ENCODE peak calls at places on chromosomes 6 and 20, in eight cellular contexts. B, K, Q, D, A, J, Z and F are unnamed samples.

GRCh38 chr6:70547313-70547712 is 19.4 kb upstream of the SDHAF4 start:
- DNase-seq in Q (peak; percentile 17), A (no peak), J (no peak), B (no peak), D (peak; percentile 22), K (no peak), Z (no peak), F (peak; percentile 20)

GRCh38 chr6:160996316-160996715 is 4.7 kb downstream of the MAP3K4 start:
- DNase-seq in J (no peak), D (no peak), A (no peak), K (no peak), Q (no peak), Z (no peak), B (no peak), F (no peak)

GRCh38 chr6:53767941-53768340 is 26.9 kb upstream of the LRRC1 start:
- DNase-seq in A (no peak), Q (no peak), D (no peak), B (no peak), J (no peak), Z (no peak), K (no peak), F (no peak)

GRCh38 chr6:31622678-31623077 is 2.2 kb downstream of the PRRC2A start:
- DNase-seq in A (no peak), B (no peak), Z (no peak), Q (no peak), D (no peak), K (no peak), J (no peak), F (no peak)

GRCh38 chr6:106098383-106099234 is 12.5 kb downstream of the PRDM1 start:
- DNase-seq in D (peak; percentile 83), A (no peak), J (no peak), K (peak; percentile 55), Z (no peak), B (no peak), Q (peak; percentile 66), F (no peak)

GRCh38 chr20:61482425-61482887 is 230.4 kb downstream of the CDH4 start:
- DNase-seq in B (no peak), K (no peak), Q (no peak), A (no peak), Z (no peak), D (no peak), J (no peak), F (peak; percentile 16)

GRCh38 chr20:22070546-22070945 is 365.1 kb downstream of the PAX1 start:
- DNase-seq in Q (peak; percentile 63), Z (no peak), A (no peak), B (no peak), J (no peak), K (no peak), D (no peak), F (no peak)

GRCh38 chr6:117404548-117404947 is 21.2 kb downstream of the ROS1 start:
- DNase-seq in K (no peak), A (no peak), D (peak; percentile 3), J (no peak), Q (no peak), B (no peak), Z (no peak), F (peak; percentile 15)

GRCh38 chr6:30615958-30616810 is 859 bp downstream of the PPP1R10 start:
- DNase-seq in Q (peak; percentile 37), Z (no peak), D (peak; percentile 52), B (no peak), K (peak; percentile 14), J (no peak), A (peak; percentile 31), F (no peak)

GRCh38 chr6:32825966-32826365 is 9.2 kb upstream of the HLA-DOB start:
- DNase-seq in D (peak; percentile 70), A (no peak), Q (no peak), K (no peak), Z (no peak), B (no peak), J (no peak), F (no peak)

GRCh38 chr20:1484438-1485120 is 6.6 kb downstream of the SIRPB2 start:
- DNase-seq in Z (no peak), A (no peak), B (no peak), K (no peak), D (no peak), J (no peak), Q (no peak), F (no peak)

GRCh38 chr6:7542065-7542877 is 800 bp downstream of the DSP start:
- DNase-seq in Q (peak; percentile 52), A (peak; percentile 69), D (peak; percentile 46), K (no peak), B (peak; percentile 41), Z (peak; percentile 21), J (no peak), F (no peak)

GRCh38 chr6:43628392-43629103 is 516 bp downstream of the GTPBP2 start:
- DNase-seq in D (peak; percentile 69), Q (peak; percentile 72), J (no peak), B (peak; percentile 52), A (peak; percentile 44), Z (peak; percentile 35), K (peak; percentile 29), F (peak; percentile 76)

GRCh38 chr6:150201791-150202329 is 59.0 kb downstream of the PPP1R14C start:
- DNase-seq in J (no peak), K (no peak), D (no peak), Q (peak; percentile 74), B (no peak), Z (no peak), A (no peak), F (no peak)

GRCh38 chr6:21005816-21006553 is 471.7 kb downstream of the CDKAL1 start:
- DNase-seq in B (no peak), D (peak; percentile 81), Z (peak; percentile 30), Q (peak; percentile 60), K (no peak), A (no peak), J (no peak), F (no peak)

DNA sequence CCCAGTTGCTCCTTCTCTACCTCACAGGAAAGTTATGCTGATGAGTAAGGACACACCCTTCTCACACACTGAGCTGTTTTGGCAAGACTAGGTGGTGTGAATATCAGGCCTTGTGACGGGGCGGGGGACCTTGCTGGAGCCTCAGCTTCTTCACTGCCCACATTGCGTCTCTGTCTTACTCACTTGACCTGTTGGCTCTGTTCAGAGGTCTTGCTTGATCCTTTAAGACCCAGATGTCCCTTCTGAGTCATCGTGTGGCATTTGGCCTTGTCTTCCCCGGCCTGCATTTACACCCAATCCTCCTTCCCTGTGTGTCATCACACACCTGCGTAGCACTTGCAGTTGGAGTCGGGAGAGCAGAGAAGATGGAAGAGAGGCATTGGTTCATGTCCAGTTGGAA is 8.3 kb upstream of the PRND start:
- DNase-seq in K (no peak), J (no peak), Q (no peak), B (no peak), D (no peak), Z (no peak), A (no peak), F (no peak)
- H3K9me3 ChIP-seq in K (no peaks in the 10 kb centered on the region), J (no peaks in the 10 kb centered on the region), Q (no peaks in the 10 kb centered on the region), B (no peaks in the 10 kb centered on the region), D (no peaks in the 10 kb centered on the region), Z (no peaks in the 10 kb centered on the region), A (no peaks in the 10 kb centered on the region), F (no peaks in the 10 kb centered on the region)

GRCh38 chr6:87040729-87041128 is 54.2 kb downstream of the CGA start:
- DNase-seq in B (no peak), D (no peak), K (no peak), Z (no peak), Q (no peak), J (no peak), A (no peak), F (no peak)

GRCh38 chr6:87049779-87050178 is 45.1 kb downstream of the CGA start:
- DNase-seq in K (no peak), Q (no peak), J (no peak), B (no peak), Z (no peak), A (no peak), D (no peak), F (no peak)

DNA sequence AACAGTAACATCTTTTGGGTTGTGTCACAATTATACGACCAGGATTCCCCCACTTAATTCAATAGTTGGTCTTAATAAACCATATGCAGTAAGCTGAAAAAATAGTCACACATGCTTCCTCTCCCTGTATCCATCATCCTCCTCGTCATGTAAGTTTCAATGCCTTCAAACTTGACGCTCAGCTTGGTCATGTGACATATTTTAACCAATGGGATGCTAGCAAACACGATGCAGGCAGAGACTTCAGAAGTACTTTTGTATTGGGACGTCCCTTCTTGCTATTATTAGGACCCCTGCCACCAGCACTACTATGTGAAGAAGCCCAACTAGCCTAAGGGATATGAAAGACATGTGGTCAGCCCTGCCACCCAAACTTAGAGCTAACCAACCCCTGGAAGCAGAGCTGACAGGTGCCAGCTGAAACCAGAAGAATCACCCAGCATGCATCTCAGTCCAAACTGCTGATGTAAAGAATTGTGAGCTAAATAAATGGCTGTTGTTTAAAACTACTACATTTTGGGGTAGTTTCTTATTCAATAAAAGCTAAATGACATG is 49.3 kb downstream of the CGA start:
- DNase-seq in D (no peak), K (no peak), J (no peak), B (no peak), A (no peak), Q (no peak), Z (no peak), F (no peak)
- H3K4me3 ChIP-seq in D (no peak overlapping the region), K (no peak overlapping the region), J (no peak overlapping the region), B (no peak overlapping the region), A (no peak overlapping the region), Q (no peak overlapping the region), Z (no peak overlapping the region), F (no peak overlapping the region)

GRCh38 chr6:131013495-131013894 is 49.5 kb downstream of the EPB41L2 start:
- DNase-seq in D (peak; percentile 76), Z (no peak), A (no peak), J (no peak), B (no peak), Q (no peak), K (no peak), F (peak; percentile 12)

GRCh38 chr6:131015192-131015591 is 47.9 kb downstream of the EPB41L2 start:
- DNase-seq in Z (no peak), J (no peak), K (no peak), D (peak; percentile 26), A (no peak), Q (no peak), B (no peak), F (no peak)

GRCh38 chr6:131014080-131014776 is 48.8 kb downstream of the EPB41L2 start:
- DNase-seq in B (no peak), J (no peak), Z (no peak), Q (no peak), K (no peak), A (no peak), D (no peak), F (no peak)

GRCh38 chr6:131017962-131018361 is 45.1 kb downstream of the EPB41L2 start:
- DNase-seq in J (no peak), A (no peak), D (no peak), Z (no peak), K (no peak), B (no peak), Q (no peak), F (no peak)

GRCh38 chr6:131015630-131016263 is 47.3 kb downstream of the EPB41L2 start:
- DNase-seq in A (no peak), Q (no peak), Z (no peak), K (no peak), D (peak; percentile 58), B (peak; percentile 42), J (no peak), F (no peak)
- H3K27ac ChIP-seq in A (no peak overlapping the region), Q (peak overlapping the region; percentile 13), Z (peak overlapping the region; percentile 59), K (no peak overlapping the region), D (no peak overlapping the region), B (no peak overlapping the region), J (peak overlapping the region; percentile 2), F (no peak overlapping the region)

DNA sequence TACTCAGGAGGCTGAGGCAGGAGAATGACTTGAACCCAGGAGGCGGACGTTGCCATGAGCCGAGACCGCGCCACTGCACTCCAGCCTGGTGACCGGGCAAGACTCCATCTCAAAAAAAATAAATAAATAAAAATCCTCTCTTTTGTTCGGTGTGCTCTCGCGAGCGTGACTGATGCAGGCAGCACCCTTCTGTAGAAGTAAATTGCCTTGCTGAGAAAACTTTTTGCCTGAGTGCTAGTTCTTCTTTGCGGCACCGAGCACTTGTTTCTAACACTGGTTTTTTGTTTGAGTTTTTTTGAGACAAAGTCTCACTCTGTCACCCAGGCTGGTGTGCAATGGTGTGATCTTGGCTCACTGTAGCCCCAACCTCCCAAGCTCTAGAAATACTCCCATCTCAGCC is 30.5 kb downstream of the PLN start:
- DNase-seq in Q (no peak), J (no peak), D (no peak), Z (no peak), K (no peak), A (no peak), B (no peak), F (no peak)
- H3K9me3 ChIP-seq in Q (no peaks in the 10 kb centered on the region), J (peaks cover 19% of the 10 kb centered on the region), D (peaks cover 36% of the 10 kb centered on the region), Z (peaks cover 18% of the 10 kb centered on the region), K (peaks cover 21% of the 10 kb centered on the region), A (peaks cover 14% of the 10 kb centered on the region), B (peaks cover 2% of the 10 kb centered on the region), F (peaks cover 10% of the 10 kb centered on the region)